ENCODE peak calls at places on chromosomes 11 and 22, in eight cellular contexts. Z, K, R, V, I, Q, O and G are unnamed samples.
A peak's percentile ranks its signal among the peaks of the same experiment; 100 is the strongest.

GRCh38 chr22:26367402-26368245 is 61.4 kb upstream of the ASPHD2 start:
- DNase-seq in Q (no peak), Z (peak; percentile 65), V (no peak), K (no peak), R (no peak), I (peak; percentile 49), O (no peak), G (peak; percentile 22)

GRCh38 chr11:134882141-134882540 is 470.1 kb upstream of the B3GAT1 start:
- DNase-seq in R (no peak), O (no peak), Z (no peak), V (no peak), Q (no peak), I (no peak), K (no peak), G (no peak)

GRCh38 chr11:122706689-122707088 is 51.2 kb downstream of the UBASH3B start:
- DNase-seq in O (no peak), V (no peak), R (no peak), Z (no peak), K (no peak), Q (no peak), I (no peak), G (peak; percentile 85)

GRCh38 chr22:25661067-25661466 is 80.9 kb upstream of the MYO18B start:
- DNase-seq in R (no peak), O (no peak), I (no peak), Q (no peak), V (no peak), K (no peak), Z (no peak), G (peak; percentile 4)

GRCh38 chr22:50262460-50262911 is 1.0 kb upstream of the MAPK12 start:
- DNase-seq in O (no peak), I (peak; percentile 50), Z (peak; percentile 53), V (no peak), R (no peak), Q (no peak), K (no peak), G (no peak)

GRCh38 chr11:95419915-95420314 is 188.9 kb upstream of the SESN3 start:
- DNase-seq in K (no peak), R (peak; percentile 10), V (no peak), Z (no peak), Q (no peak), I (no peak), O (no peak), G (peak; percentile 75)

GRCh38 chr22:43179151-43179910 is 7.6 kb downstream of the TTLL12 start:
- DNase-seq in V (no peak), R (no peak), Z (no peak), K (no peak), Q (no peak), I (no peak), O (peak; percentile 70), G (no peak)

GRCh38 chr11:86275493-86276370 is 26.3 kb upstream of the HIKESHI start:
- DNase-seq in V (no peak), R (no peak), Z (no peak), O (no peak), Q (no peak), K (no peak), I (no peak), G (no peak)

GRCh38 chr11:128171496-128171895 is 415.9 kb downstream of the ETS1 start:
- DNase-seq in I (no peak), R (no peak), Z (no peak), O (no peak), Q (no peak), V (no peak), K (no peak), G (peak; percentile 27)

GRCh38 chr11:118380571-118380970 is 20.8 kb upstream of the ATP5MG start:
- DNase-seq in R (no peak), K (no peak), O (no peak), Q (no peak), I (no peak), V (no peak), Z (no peak), G (no peak)

GRCh38 chr11:43282607-43283440 is 29.0 kb upstream of the API5 start:
- DNase-seq in Q (peak; percentile 19), O (peak; percentile 77), I (peak; percentile 40), K (peak; percentile 25), R (no peak), Z (peak; percentile 36), V (peak; percentile 51), G (no peak)

GRCh38 chr22:31537019-31537535 is 40.7 kb downstream of the SFI1 start:
- DNase-seq in Q (no peak), K (no peak), V (no peak), Z (no peak), R (no peak), O (no peak), I (no peak), G (no peak)

GRCh38 chr22:43811777-43812148 is 342 bp downstream of the EFCAB6 start:
- DNase-seq in K (no peak), R (no peak), Z (no peak), Q (no peak), I (no peak), V (no peak), O (no peak), G (peak; percentile 32)

GRCh38 chr22:50461536-50461935 is 13.3 kb downstream of the SBF1 start:
- DNase-seq in K (no peak), R (no peak), Q (no peak), I (no peak), V (no peak), O (no peak), Z (no peak), G (no peak)

GRCh38 chr11:123577081-123577598 is 77.3 kb downstream of the SCN3B start:
- DNase-seq in R (no peak), Z (peak; percentile 85), K (peak; percentile 60), V (peak; percentile 79), O (peak; percentile 93), I (peak; percentile 44), Q (peak; percentile 68), G (peak; percentile 12)

GRCh38 chr11:102868359-102868758 is 6.4 kb downstream of the MMP12 start:
- DNase-seq in V (no peak), R (no peak), Q (no peak), I (no peak), O (no peak), Z (no peak), K (no peak), G (peak; percentile 54)

GRCh38 chr11:76658231-76658630 is 12.3 kb downstream of the LRRC32 start:
- DNase-seq in I (no peak), O (no peak), V (no peak), Q (no peak), K (no peak), R (no peak), Z (no peak), G (no peak)

GRCh38 chr11:46361283-46362145 is 14.3 kb downstream of the DGKZ start:
- DNase-seq in O (peak; percentile 89), Q (no peak), Z (peak; percentile 79), K (peak; percentile 75), R (no peak), I (no peak), V (peak; percentile 83), G (no peak)

GRCh38 chr11:17472467-17472866 is 4.2 kb downstream of the ABCC8 start:
- DNase-seq in I (no peak), K (no peak), V (no peak), R (no peak), Q (no peak), O (no peak), Z (peak; percentile 52), G (no peak)

GRCh38 chr11:23620617-23621016 is 760.3 kb upstream of the CCDC179 start:
- DNase-seq in I (no peak), Z (no peak), K (no peak), Q (no peak), V (no peak), O (no peak), R (no peak), G (no peak)

GRCh38 chr11:74902342-74902741 is 46.5 kb downstream of the XRRA1 start:
- DNase-seq in Q (no peak), V (no peak), O (no peak), Z (no peak), R (no peak), K (no peak), I (no peak), G (no peak)

GRCh38 chr11:3609416-3610265 is 32.2 kb downstream of the ART5 start:
- DNase-seq in K (no peak), Q (no peak), R (no peak), O (no peak), V (no peak), Z (peak; percentile 34), I (peak; percentile 47), G (no peak)

DNA sequence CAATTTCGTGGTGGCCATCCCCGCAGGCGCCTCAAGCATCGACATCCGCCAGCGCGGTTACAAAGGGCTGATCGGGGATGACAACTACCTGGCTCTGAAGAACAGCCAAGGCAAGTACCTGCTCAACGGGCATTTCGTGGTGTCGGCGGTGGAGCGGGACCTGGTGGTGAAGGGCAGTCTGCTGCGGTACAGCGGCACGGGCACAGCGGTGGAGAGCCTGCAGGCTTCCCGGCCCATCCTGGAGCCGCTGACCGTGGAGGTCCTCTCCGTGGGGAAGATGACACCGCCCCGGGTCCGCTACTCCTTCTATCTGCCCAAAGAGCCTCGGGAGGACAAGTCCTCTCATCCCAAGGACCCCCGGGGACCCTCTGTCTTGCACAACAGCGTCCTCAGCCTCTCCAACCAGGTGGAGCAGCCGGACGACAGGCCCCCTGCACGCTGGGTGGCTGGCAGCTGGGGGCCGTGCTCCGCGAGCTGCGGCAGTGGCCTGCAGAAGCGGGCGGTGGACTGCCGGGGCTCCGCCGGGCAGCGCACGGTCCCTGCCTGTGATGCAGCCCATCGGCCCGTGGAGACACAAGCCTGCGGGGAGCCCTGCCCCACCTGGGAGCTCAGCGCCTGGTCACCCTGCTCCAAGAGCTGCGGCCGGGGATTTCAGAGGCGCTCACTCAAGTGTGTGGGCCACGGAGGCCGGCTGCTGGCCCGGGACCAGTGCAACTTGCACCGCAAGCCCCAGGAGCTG is 24.8 kb downstream of the ADAMTS15 start:
- DNase-seq in R (no peak), I (no peak), Z (no peak), O (no peak), K (no peak), Q (no peak), V (no peak), G (no peak)
- H3K27ac ChIP-seq in R (no peak overlapping the region), I (no peak overlapping the region), Z (no peak overlapping the region), O (no peak overlapping the region), K (peak overlapping the region; percentile 88), Q (no peak overlapping the region), V (no peak overlapping the region), G (no peak overlapping the region)

DNA sequence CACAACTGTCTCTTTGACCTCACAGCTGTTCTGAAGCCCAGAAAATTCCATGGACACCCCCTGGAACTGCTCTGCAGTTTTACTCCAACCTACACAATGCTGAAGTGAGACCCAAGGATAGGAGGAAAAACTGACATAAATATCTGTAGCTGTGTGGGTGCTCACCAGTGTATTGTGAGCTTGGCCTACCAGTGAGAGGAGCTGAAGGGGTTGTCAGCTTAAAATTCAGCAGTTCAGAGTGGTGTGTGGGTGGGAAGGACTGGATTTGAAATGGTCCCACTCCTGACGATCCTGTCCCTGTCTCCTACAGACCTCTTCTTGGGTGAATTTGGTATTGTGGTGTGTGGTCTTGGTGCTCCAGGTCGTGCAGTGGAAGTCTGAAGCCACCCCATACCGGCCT is 2.2 kb downstream of the TMEM223 start:
- DNase-seq in R (no peak), K (no peak), Z (no peak), V (no peak), Q (no peak), I (no peak), O (no peak), G (no peak)
- H3K27ac ChIP-seq in R (no peak overlapping the region), K (peak overlapping the region; percentile 100), Z (no peak overlapping the region), V (no peak overlapping the region), Q (no peak overlapping the region), I (no peak overlapping the region), O (no peak overlapping the region), G (no peak overlapping the region)

GRCh38 chr11:67053896-67054850 is 2.5 kb upstream of the RHOD start:
- DNase-seq in Z (peak; percentile 81), O (no peak), V (no peak), Q (peak; percentile 46), R (no peak), K (no peak), I (peak; percentile 80), G (peak; percentile 91)
- H3K27ac ChIP-seq in Z (peak overlapping the region; percentile 52), O (no peak overlapping the region), V (no peak overlapping the region), Q (no peak overlapping the region), R (peak overlapping the region; percentile 95), K (peak overlapping the region; percentile 89), I (peak overlapping the region; percentile 75), G (peak overlapping the region; percentile 91)

GRCh38 chr22:48536691-48537591 is 1290.7 kb downstream of the BRD1 start:
- DNase-seq in V (no peak), I (no peak), Q (no peak), K (no peak), O (no peak), R (no peak), Z (no peak), G (peak; percentile 12)
- H3K27ac ChIP-seq in V (no peak overlapping the region), I (no peak overlapping the region), Q (no peak overlapping the region), K (peak overlapping the region; percentile 23), O (no peak overlapping the region), R (no peak overlapping the region), Z (no peak overlapping the region), G (no peak overlapping the region)